ENCODE peak calls at places on chromosomes 7 and 10, in five cellular contexts. One of them, this sample, is unnamed.

GRCh38 chr10:113450046-113450445 is 102.8 kb upstream of the HABP2 start:
- DNase-seq in WTC11: no peak
- DNase-seq in brain microvascular endothelial cell: no peak
- DNase-seq in activated effector memory CD4-positive, alpha-beta T cell treated with anti-CD3 and anti-CD28 coated beads, Interleukin-2, amount 50 U/mL, for 16 hours: no peak
- DNase-seq in stimulated activated CD4-positive, alpha-beta T cell treated with anti-CD3 and anti-CD28 coated beads, Interleukin-2, amount 100 ng/mL, for 48 hours: no peak
- DNase-seq in this sample: no peak

GRCh38 chr10:75106242-75106641 is 5.2 kb upstream of the SAMD8 start:
- DNase-seq in brain microvascular endothelial cell: no peak
- DNase-seq in WTC11: peak; percentile 39
- DNase-seq in stimulated activated CD4-positive, alpha-beta T cell treated with anti-CD3 and anti-CD28 coated beads, Interleukin-2, amount 100 ng/mL, for 48 hours: no peak
- DNase-seq in activated effector memory CD4-positive, alpha-beta T cell treated with anti-CD3 and anti-CD28 coated beads, Interleukin-2, amount 50 U/mL, for 16 hours: no peak
- DNase-seq in this sample: no peak

GRCh38 chr10:30413996-30414576 is 19.9 kb upstream of the MAP3K8 start:
- DNase-seq in WTC11: no peak
- DNase-seq in brain microvascular endothelial cell: peak; percentile 57
- DNase-seq in stimulated activated CD4-positive, alpha-beta T cell treated with anti-CD3 and anti-CD28 coated beads, Interleukin-2, amount 100 ng/mL, for 48 hours: no peak
- DNase-seq in activated effector memory CD4-positive, alpha-beta T cell treated with anti-CD3 and anti-CD28 coated beads, Interleukin-2, amount 50 U/mL, for 16 hours: no peak
- DNase-seq in this sample: peak; percentile 58

GRCh38 chr10:93612237-93612636 is at the start of gene PDE6C:
- DNase-seq in stimulated activated CD4-positive, alpha-beta T cell treated with anti-CD3 and anti-CD28 coated beads, Interleukin-2, amount 100 ng/mL, for 48 hours: no peak
- DNase-seq in brain microvascular endothelial cell: no peak
- DNase-seq in activated effector memory CD4-positive, alpha-beta T cell treated with anti-CD3 and anti-CD28 coated beads, Interleukin-2, amount 50 U/mL, for 16 hours: no peak
- DNase-seq in WTC11: no peak
- DNase-seq in this sample: no peak

GRCh38 chr7:132590162-132590561 is 13.9 kb upstream of the PLXNA4 start:
- DNase-seq in stimulated activated CD4-positive, alpha-beta T cell treated with anti-CD3 and anti-CD28 coated beads, Interleukin-2, amount 100 ng/mL, for 48 hours: no peak
- DNase-seq in brain microvascular endothelial cell: no peak
- DNase-seq in activated effector memory CD4-positive, alpha-beta T cell treated with anti-CD3 and anti-CD28 coated beads, Interleukin-2, amount 50 U/mL, for 16 hours: no peak
- DNase-seq in WTC11: no peak
- DNase-seq in this sample: no peak

GRCh38 chr7:25495342-25495855 is 267.1 kb upstream of the NPVF start:
- DNase-seq in stimulated activated CD4-positive, alpha-beta T cell treated with anti-CD3 and anti-CD28 coated beads, Interleukin-2, amount 100 ng/mL, for 48 hours: no peak
- DNase-seq in activated effector memory CD4-positive, alpha-beta T cell treated with anti-CD3 and anti-CD28 coated beads, Interleukin-2, amount 50 U/mL, for 16 hours: no peak
- DNase-seq in WTC11: no peak
- DNase-seq in brain microvascular endothelial cell: no peak
- DNase-seq in this sample: no peak

GRCh38 chr7:116180302-116180701 is 30.0 kb upstream of the TES start:
- DNase-seq in brain microvascular endothelial cell: peak; percentile 66
- DNase-seq in stimulated activated CD4-positive, alpha-beta T cell treated with anti-CD3 and anti-CD28 coated beads, Interleukin-2, amount 100 ng/mL, for 48 hours: no peak
- DNase-seq in WTC11: no peak
- DNase-seq in activated effector memory CD4-positive, alpha-beta T cell treated with anti-CD3 and anti-CD28 coated beads, Interleukin-2, amount 50 U/mL, for 16 hours: no peak
- DNase-seq in this sample: peak; percentile 52

GRCh38 chr10:70054902-70055301 is 2.3 kb downstream of the MACROH2A2 start:
- DNase-seq in brain microvascular endothelial cell: no peak
- DNase-seq in WTC11: no peak
- DNase-seq in stimulated activated CD4-positive, alpha-beta T cell treated with anti-CD3 and anti-CD28 coated beads, Interleukin-2, amount 100 ng/mL, for 48 hours: no peak
- DNase-seq in activated effector memory CD4-positive, alpha-beta T cell treated with anti-CD3 and anti-CD28 coated beads, Interleukin-2, amount 50 U/mL, for 16 hours: no peak
- DNase-seq in this sample: no peak

GRCh38 chr7:54898659-54899340 is 120.0 kb upstream of the EGFR start:
- DNase-seq in activated effector memory CD4-positive, alpha-beta T cell treated with anti-CD3 and anti-CD28 coated beads, Interleukin-2, amount 50 U/mL, for 16 hours: no peak
- DNase-seq in brain microvascular endothelial cell: no peak
- DNase-seq in WTC11: no peak
- DNase-seq in stimulated activated CD4-positive, alpha-beta T cell treated with anti-CD3 and anti-CD28 coated beads, Interleukin-2, amount 100 ng/mL, for 48 hours: no peak
- DNase-seq in this sample: no peak